ENCODE peak calls at places on chromosomes 1 and 21, in eight cellular contexts. R is mesendoderm, W is IMR-90, Z is breast epithelium, H is heart left ventricle, C is pancreas, A is neural progenitor cell, Y is H1. K is an unnamed sample.

GRCh38 chr1:165235777-165236285 is 120.7 kb downstream of the LMX1A start:
- DNase-seq in R (peak), W (no peak), Z (no peak), H (no peak), C (peak), A (peak), Y (no peak), K (peak)

GRCh38 chr21:35940074-35940927 is 120.0 kb downstream of the SETD4 start:
- DNase-seq in R (peak), W (peak), Z (peak), H (peak), C (no peak), A (peak), Y (no peak), K (peak)

GRCh38 chr1:203316626-203317093 is 11.3 kb downstream of the BTG2 start:
- DNase-seq in R (no peak), W (peak), Z (peak), H (no peak), C (no peak), A (no peak), Y (no peak), K (no peak)

GRCh38 chr1:8525291-8526275 is 207.7 kb downstream of the SLC45A1 start:
- DNase-seq in R (peak), W (peak), Z (peak), H (peak), C (peak), A (peak), Y (peak), K (peak)

GRCh38 chr1:230242317-230242716 is 175.3 kb downstream of the GALNT2 start:
- DNase-seq in R (no peak), W (no peak), Z (no peak), H (no peak), C (no peak), A (no peak), Y (no peak), K (peak)

GRCh38 chr1:169890761-169891538 is 2.7 kb downstream of the SCYL3 start:
- DNase-seq in R (peak), W (no peak), Z (peak), H (no peak), C (no peak), A (no peak), Y (no peak), K (no peak)

GRCh38 chr1:217493290-217493689 is 137.6 kb downstream of the GPATCH2 start:
- DNase-seq in R (no peak), W (peak), Z (no peak), H (no peak), C (no peak), A (no peak), Y (no peak), K (no peak)

GRCh38 chr1:234659538-234659937 is 49.6 kb upstream of the IRF2BP2 start:
- DNase-seq in R (peak), W (peak), Z (no peak), H (no peak), C (no peak), A (no peak), Y (no peak), K (peak)

GRCh38 chr1:229138066-229138465 is 132.8 kb upstream of the RAB4A start:
- DNase-seq in R (no peak), W (peak), Z (no peak), H (no peak), C (no peak), A (no peak), Y (no peak), K (no peak)

GRCh38 chr1:244302889-244303609 is 148.7 kb downstream of the ADSS2 start:
- DNase-seq in R (peak), W (peak), Z (peak), H (no peak), C (no peak), A (no peak), Y (no peak), K (peak)

GRCh38 chr1:182570611-182570970 is 18.5 kb downstream of the RNASEL start:
- DNase-seq in R (no peak), W (no peak), Z (no peak), H (no peak), C (no peak), A (no peak), Y (no peak), K (no peak)

GRCh38 chr1:219088778-219089557 is 84.7 kb upstream of the LYPLAL1 start:
- DNase-seq in R (peak), W (peak), Z (no peak), H (no peak), C (peak), A (no peak), Y (no peak), K (peak)

GRCh38 chr1:171715813-171716251 is 26.0 kb downstream of the VAMP4 start:
- DNase-seq in R (peak), W (peak), Z (no peak), H (no peak), C (no peak), A (no peak), Y (no peak), K (no peak)

GRCh38 chr1:69082312-69082711 is 485.4 kb upstream of the LRRC7 start:
- DNase-seq in R (peak), W (no peak), Z (no peak), H (no peak), C (no peak), A (peak), Y (no peak), K (no peak)

GRCh38 chr1:19738669-19739068 is 61.0 kb downstream of the TMCO4 start:
- DNase-seq in R (no peak), W (no peak), Z (no peak), H (no peak), C (no peak), A (no peak), Y (no peak), K (no peak)

GRCh38 chr21:31945576-31945975 is 72.8 kb downstream of the HUNK start:
- DNase-seq in R (no peak), W (peak), Z (no peak), H (no peak), C (no peak), A (no peak), Y (no peak), K (no peak)

GRCh38 chr1:87787551-87787950 is 458.9 kb downstream of the LMO4 start:
- DNase-seq in R (peak), W (peak), Z (no peak), H (no peak), C (no peak), A (no peak), Y (no peak), K (no peak)

GRCh38 chr1:209831615-209832014 is 3.8 kb downstream of the UTP25 start:
- DNase-seq in R (no peak), W (peak), Z (no peak), H (no peak), C (no peak), A (no peak), Y (no peak), K (no peak)

GRCh38 chr1:150164769-150165168 is 15.1 kb downstream of the PLEKHO1 start:
- DNase-seq in R (no peak), W (peak), Z (no peak), H (no peak), C (no peak), A (no peak), Y (no peak), K (no peak)

GRCh38 chr1:55813619-55814018 is 598.5 kb upstream of the USP24 start:
- DNase-seq in R (no peak), W (peak), Z (peak), H (peak), C (no peak), A (no peak), Y (no peak), K (peak)

GRCh38 chr1:157653494-157653873 is 47.1 kb downstream of the FCRL3 start:
- DNase-seq in R (no peak), W (no peak), Z (no peak), H (no peak), C (no peak), A (no peak), Y (no peak), K (no peak)

GRCh38 chr1:74193908-74194307 is 4.1 kb downstream of the LRRIQ3 start:
- DNase-seq in R (no peak), W (peak), Z (no peak), H (no peak), C (no peak), A (no peak), Y (no peak), K (no peak)

GRCh38 chr1:180358649-180359048 is 128.6 kb downstream of the LHX4 start:
- DNase-seq in R (no peak), W (peak), Z (no peak), H (no peak), C (no peak), A (peak), Y (no peak), K (peak)

GRCh38 chr1:234372011-234372757 is 1.1 kb upstream of the COA6 start:
- DNase-seq in R (no peak), W (no peak), Z (no peak), H (no peak), C (no peak), A (no peak), Y (no peak), K (no peak)

GRCh38 chr1:224333309-224333926 is 3.4 kb upstream of the NVL start:
- DNase-seq in R (peak), W (peak), Z (no peak), H (no peak), C (no peak), A (peak), Y (no peak), K (no peak)

GRCh38 chr1:167491586-167492408 is 26.5 kb downstream of the CD247 start:
- DNase-seq in R (peak), W (no peak), Z (no peak), H (no peak), C (no peak), A (peak), Y (no peak), K (no peak)

GRCh38 chr1:162141273-162142023 is 72.0 kb downstream of the NOS1AP start:
- DNase-seq in R (no peak), W (peak), Z (no peak), H (no peak), C (no peak), A (no peak), Y (no peak), K (no peak)

GRCh38 chr1:234322979-234323378 is 50.3 kb upstream of the COA6 start:
- DNase-seq in R (peak), W (peak), Z (no peak), H (no peak), C (no peak), A (peak), Y (peak), K (peak)

DNA sequence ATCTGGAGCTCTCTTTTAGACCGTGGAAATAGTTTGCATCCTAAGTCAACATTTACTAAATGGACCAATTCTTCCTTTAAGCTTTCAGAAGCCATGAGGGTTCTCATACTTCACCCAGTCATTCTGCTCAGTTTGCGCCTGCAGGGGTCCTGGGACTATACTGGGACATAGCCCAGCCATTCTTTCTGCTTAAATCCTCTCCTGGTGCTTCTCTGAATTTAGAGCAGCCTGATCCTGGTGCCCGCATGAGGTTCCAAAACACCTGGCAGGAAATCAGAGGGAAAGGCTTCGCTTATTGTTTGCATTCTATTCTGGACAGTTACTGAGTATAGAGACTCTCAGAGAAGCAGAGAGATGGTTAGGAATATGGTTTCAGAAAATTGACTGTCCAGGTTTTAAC is 27.0 kb downstream of the TNN start:
- DNase-seq in R (no peak), W (no peak), Z (no peak), H (no peak), C (no peak), A (no peak), Y (no peak), K (no peak)
- H3K4me3 ChIP-seq in R (no peak), W (no peak), Z (no peak), H (no peak), C (no peak), A (no peak), Y (no peak), K (no peak)

GRCh38 chr1:159879977-159880376 is 17.5 kb upstream of the VSIG8 start:
- DNase-seq in R (no peak), W (peak), Z (no peak), H (no peak), C (no peak), A (no peak), Y (no peak), K (no peak)

GRCh38 chr1:159881930-159882839 is 17.8 kb downstream of the CFAP45 start:
- DNase-seq in R (no peak), W (peak), Z (peak), H (peak), C (peak), A (no peak), Y (no peak), K (peak)

GRCh38 chr1:159877695-159878444 is 15.4 kb upstream of the VSIG8 start:
- DNase-seq in R (no peak), W (no peak), Z (no peak), H (no peak), C (no peak), A (no peak), Y (no peak), K (no peak)

GRCh38 chr1:159880435-159880834 is 18.0 kb upstream of the VSIG8 start:
- DNase-seq in R (no peak), W (no peak), Z (no peak), H (no peak), C (no peak), A (no peak), Y (no peak), K (no peak)

DNA sequence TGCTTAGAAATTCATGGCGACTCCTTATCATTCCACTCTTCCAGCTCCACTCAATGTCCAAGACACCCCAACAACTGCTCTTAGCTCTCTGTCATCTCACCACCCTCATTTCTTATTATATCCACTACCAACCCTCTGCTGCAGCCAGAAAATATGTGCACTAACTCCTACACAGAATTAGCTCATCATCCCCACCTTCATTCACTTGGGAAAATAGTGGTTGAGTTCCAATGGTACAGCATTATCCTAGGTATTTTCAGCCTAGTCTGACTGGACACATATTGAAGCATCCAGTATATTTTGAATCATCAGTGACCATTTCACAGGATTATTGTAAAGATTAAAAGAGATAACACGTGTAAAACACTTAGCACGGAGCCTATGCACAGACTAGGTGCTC is 16.7 kb upstream of the VSIG8 start:
- DNase-seq in R (no peak), W (peak), Z (no peak), H (no peak), C (no peak), A (no peak), Y (no peak), K (no peak)
- H3K27ac ChIP-seq in R (no peak), W (no peak), Z (no peak), H (no peak), C (no peak), A (no peak), Y (no peak), K (no peak)

GRCh38 chr1:236144033-236144432 is 1.7 kb downstream of the GPR137B start:
- DNase-seq in R (no peak), W (no peak), Z (no peak), H (no peak), C (no peak), A (no peak), Y (no peak), K (no peak)

GRCh38 chr1:236147068-236147467 is 4.7 kb downstream of the GPR137B start:
- DNase-seq in R (no peak), W (no peak), Z (no peak), H (no peak), C (no peak), A (no peak), Y (no peak), K (no peak)

GRCh38 chr1:236142358-236143103 is at the start of gene GPR137B:
- DNase-seq in R (peak), W (peak), Z (peak), H (peak), C (no peak), A (peak), Y (no peak), K (peak)

GRCh38 chr1:236143104-236143948 is 987 bp downstream of the GPR137B start:
- DNase-seq in R (no peak), W (peak), Z (no peak), H (no peak), C (no peak), A (peak), Y (no peak), K (no peak)

DNA sequence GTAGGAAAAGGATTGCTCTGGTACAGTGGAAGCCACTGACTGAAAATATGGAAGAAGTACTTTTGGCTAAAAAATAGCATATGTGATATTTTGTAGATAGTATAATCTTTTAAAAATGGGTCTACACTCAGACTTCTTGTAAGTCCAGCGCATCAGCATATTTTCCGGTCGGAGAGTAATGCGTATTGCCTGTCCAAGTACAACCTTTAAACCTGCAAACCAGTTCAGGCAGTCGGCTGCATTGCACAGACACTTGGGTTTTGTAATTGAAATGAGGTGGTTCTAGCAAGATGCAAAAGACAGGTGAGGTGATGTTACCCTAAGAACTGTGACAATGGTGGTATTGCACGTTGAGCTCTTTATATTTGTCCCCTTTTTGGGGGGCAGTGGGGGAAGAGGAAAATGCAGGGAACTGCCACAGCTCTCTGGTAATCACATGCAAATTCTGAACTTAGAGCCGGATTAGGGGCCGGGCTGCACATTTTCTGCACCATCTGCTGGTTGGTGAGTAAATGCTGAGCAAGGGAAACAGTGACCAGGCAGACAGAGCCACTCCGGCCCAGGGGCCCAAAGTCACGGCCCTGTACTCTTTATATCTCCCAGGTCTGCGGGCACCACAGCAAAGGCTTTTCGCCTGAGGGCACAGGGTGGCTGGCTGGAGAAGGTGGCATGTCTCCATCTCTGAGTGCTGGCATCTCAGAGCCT is 2.3 kb downstream of the GPR137B start:
- DNase-seq in R (no peak), W (peak), Z (no peak), H (no peak), C (no peak), A (peak), Y (no peak), K (no peak)
- H3K4me3 ChIP-seq in R (no peak), W (no peak), Z (peak), H (no peak), C (no peak), A (no peak), Y (no peak), K (no peak)

GRCh38 chr1:225509376-225509707 is 81.5 kb upstream of the LBR start:
- DNase-seq in R (peak), W (no peak), Z (no peak), H (no peak), C (no peak), A (peak), Y (no peak), K (no peak)
- H3K27ac ChIP-seq in R (no peak), W (peak), Z (peak), H (peak), C (peak), A (peak), Y (no peak), K (no peak)

GRCh38 chr1:225422795-225423517 is 4.9 kb downstream of the LBR start:
- DNase-seq in R (no peak), W (no peak), Z (no peak), H (no peak), C (no peak), A (no peak), Y (no peak), K (no peak)

GRCh38 chr1:225424562-225425210 is 3.2 kb downstream of the LBR start:
- DNase-seq in R (peak), W (peak), Z (no peak), H (no peak), C (no peak), A (no peak), Y (no peak), K (no peak)

GRCh38 chr1:225425211-225425786 is 2.5 kb downstream of the LBR start:
- DNase-seq in R (peak), W (peak), Z (no peak), H (no peak), C (no peak), A (no peak), Y (peak), K (no peak)

GRCh38 chr1:225422033-225422605 is 5.7 kb downstream of the LBR start:
- DNase-seq in R (no peak), W (no peak), Z (no peak), H (no peak), C (no peak), A (no peak), Y (no peak), K (no peak)

DNA sequence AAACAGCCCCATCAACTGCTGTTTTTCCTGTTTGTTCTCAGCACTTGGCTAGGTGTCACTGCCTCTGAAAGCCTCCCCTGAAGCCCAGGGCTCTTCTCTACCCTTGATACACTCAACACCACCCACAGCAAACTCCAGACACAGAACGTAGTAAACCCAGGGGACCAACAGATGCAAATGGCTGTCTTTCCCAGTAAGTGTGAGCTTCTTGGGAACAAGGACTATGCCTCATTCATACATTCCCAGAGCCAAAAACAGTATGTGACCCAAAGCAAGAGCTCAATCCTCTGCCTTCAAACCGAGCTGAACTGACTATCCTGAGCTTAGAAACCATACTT is 4.4 kb downstream of the LBR start:
- DNase-seq in R (peak), W (no peak), Z (no peak), H (no peak), C (no peak), A (no peak), Y (no peak), K (no peak)
- H3K4me3 ChIP-seq in R (no peak), W (no peak), Z (no peak), H (no peak), C (no peak), A (no peak), Y (no peak), K (no peak)

DNA sequence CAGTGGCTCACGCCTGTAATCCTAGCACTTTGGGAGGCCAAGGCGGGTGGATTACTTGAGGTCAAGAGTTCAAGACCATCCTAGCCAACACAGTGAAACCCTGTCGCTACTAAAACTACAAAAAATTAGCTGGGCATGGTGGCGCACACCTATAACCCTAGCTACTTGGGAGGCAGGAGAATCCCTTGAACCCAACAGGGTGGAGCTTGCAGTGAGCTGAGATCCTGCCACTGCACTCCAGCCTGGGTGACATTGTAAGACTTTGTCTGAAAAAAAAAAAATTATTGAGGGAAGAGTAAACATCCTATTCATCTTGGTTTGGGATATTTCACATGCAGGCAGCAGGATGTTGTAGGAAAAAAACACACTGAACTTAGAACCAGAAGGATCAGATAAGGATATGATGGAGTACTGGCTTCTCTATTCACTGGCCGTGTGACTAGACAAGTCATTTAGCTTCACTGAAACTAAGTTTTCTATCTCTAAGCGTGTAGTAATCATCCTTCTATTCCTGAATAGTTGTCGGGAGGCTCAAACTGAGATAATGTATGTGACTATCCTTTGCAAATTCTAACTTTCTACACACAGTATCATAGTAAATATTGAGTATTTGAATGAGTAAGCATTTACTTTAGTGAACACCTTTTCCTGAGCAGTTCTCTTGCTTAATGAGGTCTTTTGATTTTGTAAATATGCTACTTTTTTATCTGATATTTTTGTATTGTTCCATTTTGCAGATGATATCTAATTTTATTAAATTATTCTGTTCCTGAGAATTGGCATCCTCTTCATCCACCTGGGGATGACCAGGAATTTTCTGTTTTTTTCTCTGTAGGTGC is 18.1 kb downstream of the CAP1 start:
- DNase-seq in R (no peak), W (no peak), Z (no peak), H (no peak), C (no peak), A (no peak), Y (no peak), K (no peak)
- H3K27ac ChIP-seq in R (no peak), W (no peak), Z (peak), H (peak), C (peak), A (no peak), Y (no peak), K (peak)